ENCODE peak calls at places on chromosomes 2 and 18, in eight cellular contexts. One of them, this sample, is unnamed.

GRCh38 chr2:133334923-133335322 is 233.3 kb downstream of the NCKAP5 start:
- DNase-seq in brain microvascular endothelial cell: no peak
- DNase-seq in stimulated activated naive CD4-positive, alpha-beta T cell: no peak
- DNase-seq in ACHN: no peak
- DNase-seq in stimulated activated CD8-positive, alpha-beta memory T cell treated with anti-CD3 and anti-CD28 coated beads, Interleukin-15, amount 100 ng/mL, for 24 hours: no peak
- DNase-seq in non-pigmented ciliary epithelial cell: no peak
- DNase-seq in H54: no peak
- DNase-seq in OCI-LY7: no peak
- DNase-seq in this sample: no peak

GRCh38 chr2:134310450-134311079 is 56.7 kb downstream of the MGAT5 start:
- DNase-seq in H54: no peak
- DNase-seq in stimulated activated CD8-positive, alpha-beta memory T cell treated with anti-CD3 and anti-CD28 coated beads, Interleukin-15, amount 100 ng/mL, for 24 hours: no peak
- DNase-seq in stimulated activated naive CD4-positive, alpha-beta T cell: no peak
- DNase-seq in brain microvascular endothelial cell: no peak
- DNase-seq in non-pigmented ciliary epithelial cell: no peak
- DNase-seq in ACHN: no peak
- DNase-seq in OCI-LY7: no peak
- DNase-seq in this sample: no peak

GRCh38 chr18:2169656-2170055 is 401.6 kb downstream of the METTL4 start:
- DNase-seq in ACHN: no peak
- DNase-seq in OCI-LY7: no peak
- DNase-seq in stimulated activated CD8-positive, alpha-beta memory T cell treated with anti-CD3 and anti-CD28 coated beads, Interleukin-15, amount 100 ng/mL, for 24 hours: no peak
- DNase-seq in brain microvascular endothelial cell: no peak
- DNase-seq in stimulated activated naive CD4-positive, alpha-beta T cell: no peak
- DNase-seq in H54: no peak
- DNase-seq in non-pigmented ciliary epithelial cell: no peak
- DNase-seq in this sample: no peak

GRCh38 chr2:190636362-190636761 is 12.5 kb upstream of the NAB1 start:
- DNase-seq in ACHN: peak
- DNase-seq in stimulated activated naive CD4-positive, alpha-beta T cell: no peak
- DNase-seq in non-pigmented ciliary epithelial cell: peak
- DNase-seq in brain microvascular endothelial cell: peak
- DNase-seq in stimulated activated CD8-positive, alpha-beta memory T cell treated with anti-CD3 and anti-CD28 coated beads, Interleukin-15, amount 100 ng/mL, for 24 hours: no peak
- DNase-seq in OCI-LY7: no peak
- DNase-seq in H54: no peak
- DNase-seq in this sample: no peak

GRCh38 chr2:160252278-160252887 is 52.3 kb upstream of the ITGB6 start:
- DNase-seq in H54: no peak
- DNase-seq in brain microvascular endothelial cell: no peak
- DNase-seq in stimulated activated CD8-positive, alpha-beta memory T cell treated with anti-CD3 and anti-CD28 coated beads, Interleukin-15, amount 100 ng/mL, for 24 hours: no peak
- DNase-seq in non-pigmented ciliary epithelial cell: no peak
- DNase-seq in OCI-LY7: peak
- DNase-seq in ACHN: peak
- DNase-seq in stimulated activated naive CD4-positive, alpha-beta T cell: no peak
- DNase-seq in this sample: no peak

GRCh38 chr2:73075477-73076373 is 4.2 kb upstream of the SFXN5 start:
- DNase-seq in ACHN: peak
- DNase-seq in OCI-LY7: no peak
- DNase-seq in brain microvascular endothelial cell: no peak
- DNase-seq in non-pigmented ciliary epithelial cell: no peak
- DNase-seq in stimulated activated CD8-positive, alpha-beta memory T cell treated with anti-CD3 and anti-CD28 coated beads, Interleukin-15, amount 100 ng/mL, for 24 hours: no peak
- DNase-seq in stimulated activated naive CD4-positive, alpha-beta T cell: no peak
- DNase-seq in H54: no peak
- DNase-seq in this sample: no peak

GRCh38 chr2:235952714-235953113 is 215.5 kb downstream of the GBX2 start:
- DNase-seq in non-pigmented ciliary epithelial cell: no peak
- DNase-seq in H54: no peak
- DNase-seq in OCI-LY7: no peak
- DNase-seq in ACHN: no peak
- DNase-seq in brain microvascular endothelial cell: no peak
- DNase-seq in stimulated activated naive CD4-positive, alpha-beta T cell: no peak
- DNase-seq in stimulated activated CD8-positive, alpha-beta memory T cell treated with anti-CD3 and anti-CD28 coated beads, Interleukin-15, amount 100 ng/mL, for 24 hours: no peak
- DNase-seq in this sample: no peak

GRCh38 chr2:171923206-171923605 is 945 bp downstream of the HAT1 start:
- DNase-seq in stimulated activated CD8-positive, alpha-beta memory T cell treated with anti-CD3 and anti-CD28 coated beads, Interleukin-15, amount 100 ng/mL, for 24 hours: no peak
- DNase-seq in brain microvascular endothelial cell: peak
- DNase-seq in stimulated activated naive CD4-positive, alpha-beta T cell: no peak
- DNase-seq in OCI-LY7: peak
- DNase-seq in H54: no peak
- DNase-seq in non-pigmented ciliary epithelial cell: no peak
- DNase-seq in ACHN: peak
- DNase-seq in this sample: peak

GRCh38 chr2:57893800-57894199 is 152.8 kb upstream of the VRK2 start:
- DNase-seq in stimulated activated naive CD4-positive, alpha-beta T cell: no peak
- DNase-seq in H54: no peak
- DNase-seq in ACHN: no peak
- DNase-seq in stimulated activated CD8-positive, alpha-beta memory T cell treated with anti-CD3 and anti-CD28 coated beads, Interleukin-15, amount 100 ng/mL, for 24 hours: no peak
- DNase-seq in non-pigmented ciliary epithelial cell: no peak
- DNase-seq in brain microvascular endothelial cell: no peak
- DNase-seq in OCI-LY7: no peak
- DNase-seq in this sample: no peak

GRCh38 chr2:107358362-107358761 is 468.3 kb upstream of the RGPD4 start:
- DNase-seq in ACHN: no peak
- DNase-seq in OCI-LY7: no peak
- DNase-seq in brain microvascular endothelial cell: no peak
- DNase-seq in stimulated activated naive CD4-positive, alpha-beta T cell: no peak
- DNase-seq in H54: no peak
- DNase-seq in non-pigmented ciliary epithelial cell: no peak
- DNase-seq in stimulated activated CD8-positive, alpha-beta memory T cell treated with anti-CD3 and anti-CD28 coated beads, Interleukin-15, amount 100 ng/mL, for 24 hours: no peak
- DNase-seq in this sample: no peak

GRCh38 chr2:233152541-233152940 is 92.4 kb downstream of the INPP5D start:
- DNase-seq in H54: no peak
- DNase-seq in stimulated activated naive CD4-positive, alpha-beta T cell: no peak
- DNase-seq in ACHN: no peak
- DNase-seq in brain microvascular endothelial cell: no peak
- DNase-seq in non-pigmented ciliary epithelial cell: no peak
- DNase-seq in stimulated activated CD8-positive, alpha-beta memory T cell treated with anti-CD3 and anti-CD28 coated beads, Interleukin-15, amount 100 ng/mL, for 24 hours: no peak
- DNase-seq in OCI-LY7: no peak
- DNase-seq in this sample: no peak

GRCh38 chr2:206482123-206482522 is 38.8 kb downstream of the ADAM23 start:
- DNase-seq in H54: no peak
- DNase-seq in ACHN: no peak
- DNase-seq in stimulated activated naive CD4-positive, alpha-beta T cell: no peak
- DNase-seq in brain microvascular endothelial cell: no peak
- DNase-seq in non-pigmented ciliary epithelial cell: no peak
- DNase-seq in OCI-LY7: no peak
- DNase-seq in stimulated activated CD8-positive, alpha-beta memory T cell treated with anti-CD3 and anti-CD28 coated beads, Interleukin-15, amount 100 ng/mL, for 24 hours: no peak
- DNase-seq in this sample: no peak

GRCh38 chr18:21383031-21383430 is 141.0 kb downstream of the GREB1L start:
- DNase-seq in stimulated activated CD8-positive, alpha-beta memory T cell treated with anti-CD3 and anti-CD28 coated beads, Interleukin-15, amount 100 ng/mL, for 24 hours: no peak
- DNase-seq in stimulated activated naive CD4-positive, alpha-beta T cell: no peak
- DNase-seq in OCI-LY7: no peak
- DNase-seq in H54: no peak
- DNase-seq in brain microvascular endothelial cell: no peak
- DNase-seq in non-pigmented ciliary epithelial cell: no peak
- DNase-seq in ACHN: no peak
- DNase-seq in this sample: no peak

This sample was measured in epithelial cell of proximal tubule.